ENCODE peak calls at places on chromosome 10, in six cellular contexts. H is DMS153, T is nucleus accumbens, Y is breast epithelium, O is esophagus squamous epithelium, P is adrenal gland. F is an unnamed sample.

GRCh38 chr10:132269286-132270230 is 38.2 kb downstream of the STK32C start:
- DNase-seq in O (no peak), Y (no peak), P (no peak), T (no peak), H (no peak), F (no peak)

GRCh38 chr10:130339911-130340310 is 203.7 kb downstream of the GLRX3 start:
- DNase-seq in O (no peak), Y (no peak), H (no peak), T (no peak), P (no peak), F (no peak)

GRCh38 chr10:593901-594457 is 95.5 kb downstream of the DIP2C start:
- DNase-seq in O (no peak), H (no peak), Y (no peak), P (peak), T (no peak), F (no peak)

GRCh38 chr10:66786705-66787104 is 139.1 kb upstream of the LRRTM3 start:
- DNase-seq in T (no peak), P (no peak), O (no peak), Y (no peak), H (no peak), F (no peak)

GRCh38 chr10:110432814-110433565 is 64.7 kb upstream of the DUSP5 start:
- DNase-seq in Y (no peak), P (no peak), T (no peak), O (no peak), H (no peak), F (no peak)

GRCh38 chr10:60990663-60991062 is 46.7 kb upstream of the RHOBTB1 start:
- DNase-seq in T (no peak), O (no peak), H (no peak), Y (no peak), P (no peak), F (no peak)

GRCh38 chr10:104406715-104407517 is 53.3 kb downstream of the CFAP58 start:
- DNase-seq in T (no peak), Y (no peak), P (no peak), H (peak), O (no peak), F (no peak)

GRCh38 chr10:43818687-43819086 is 170.0 kb upstream of the ZNF32 start:
- DNase-seq in H (no peak), Y (no peak), T (no peak), O (no peak), P (no peak), F (no peak)